ENCODE peak calls at places on chromosomes 16 and 17, in five cellular contexts. K is testis, I is stomach, H is Peyer's patch, D is brain microvascular endothelial cell. Z is an unnamed sample.

GRCh38 chr17:35432176-35433074 is at the start of gene SLFN12:
- DNase-seq in K (peak; percentile 87), I (peak; percentile 53), H (peak; percentile 72), D (peak; percentile 95), Z (peak; percentile 96)

GRCh38 chr16:69833357-69833781 is 71.2 kb downstream of the WWP2 start:
- DNase-seq in K (no peak), I (no peak), H (no peak), D (peak; percentile 28), Z (peak; percentile 38)

GRCh38 chr16:30951785-30952184 is 2.9 kb downstream of the ORAI3 start:
- DNase-seq in K (peak; percentile 84), I (peak; percentile 81), H (no peak), D (no peak), Z (peak; percentile 55)

GRCh38 chr16:57769541-57770145 is 32.6 kb downstream of the KIFC3 start:
- DNase-seq in K (no peak), I (no peak), H (no peak), D (no peak), Z (no peak)

GRCh38 chr17:35748323-35748960 is 4.6 kb downstream of the GAS2L2 start:
- DNase-seq in K (peak; percentile 66), I (peak; percentile 88), H (no peak), D (no peak), Z (no peak)

GRCh38 chr17:31621566-31621965 is 230.1 kb downstream of the RAB11FIP4 start:
- DNase-seq in K (no peak), I (peak; percentile 32), H (no peak), D (no peak), Z (no peak)

GRCh38 chr17:81192386-81193050 is 26.5 kb upstream of the AATK start:
- DNase-seq in K (no peak), I (no peak), H (no peak), D (no peak), Z (no peak)

GRCh38 chr17:65104973-65105372 is 32.2 kb upstream of the RGS9 start:
- DNase-seq in K (no peak), I (no peak), H (no peak), D (no peak), Z (no peak)

GRCh38 chr17:246851-247421 is 65.5 kb upstream of the DOC2B start:
- DNase-seq in K (no peak), I (no peak), H (no peak), D (no peak), Z (no peak)

GRCh38 chr16:87305505-87306391 is 11.4 kb downstream of the C16orf95 start:
- DNase-seq in K (no peak), I (no peak), H (no peak), D (no peak), Z (no peak)

GRCh38 chr17:17690156-17690737 is 9.0 kb downstream of the RAI1 start:
- DNase-seq in K (no peak), I (peak; percentile 58), H (no peak), D (no peak), Z (no peak)

GRCh38 chr16:83581082-83581481 is 226.7 kb upstream of the HSBP1 start:
- DNase-seq in K (no peak), I (no peak), H (no peak), D (no peak), Z (no peak)

GRCh38 chr17:67258836-67259468 is 14.0 kb upstream of the HELZ start:
- DNase-seq in K (no peak), I (no peak), H (peak; percentile 29), D (no peak), Z (no peak)

GRCh38 chr17:79619636-79620206 is 8.9 kb upstream of the RBFOX3 start:
- DNase-seq in K (peak; percentile 12), I (no peak), H (no peak), D (no peak), Z (no peak)

GRCh38 chr17:8209909-8210760 is at the start of gene AURKB:
- DNase-seq in K (peak; percentile 99), I (peak; percentile 95), H (peak; percentile 95), D (peak; percentile 97), Z (peak; percentile 96)

GRCh38 chr16:83269541-83269940 is 538.2 kb upstream of the HSBP1 start:
- DNase-seq in K (no peak), I (no peak), H (no peak), D (no peak), Z (no peak)

GRCh38 chr16:88084881-88085280 is 133.6 kb downstream of the BANP start:
- DNase-seq in K (no peak), I (no peak), H (no peak), D (no peak), Z (no peak)

GRCh38 chr17:77019955-77020379 is 120.8 kb upstream of the SEC14L1 start:
- DNase-seq in K (no peak), I (no peak), H (no peak), D (no peak), Z (peak; percentile 18)

GRCh38 chr16:29663020-29663828 is at the start of gene SPN:
- DNase-seq in K (no peak), I (no peak), H (peak; percentile 56), D (no peak), Z (no peak)

GRCh38 chr17:68101992-68102758 is 66.6 kb downstream of the KPNA2 start:
- DNase-seq in K (peak; percentile 56), I (peak; percentile 34), H (peak; percentile 36), D (peak; percentile 6), Z (peak; percentile 13)

GRCh38 chr16:78196527-78196926 is 97.1 kb downstream of the WWOX start:
- DNase-seq in K (no peak), I (no peak), H (no peak), D (no peak), Z (no peak)

GRCh38 chr17:49739662-49740271 is 24.2 kb downstream of the FAM117A start:
- DNase-seq in K (peak; percentile 52), I (peak; percentile 84), H (peak; percentile 98), D (no peak), Z (no peak)

GRCh38 chr16:80591071-80591935 is 50.5 kb downstream of the DYNLRB2 start:
- DNase-seq in K (no peak), I (no peak), H (no peak), D (no peak), Z (no peak)

GRCh38 chr17:17931159-17931558 is 41.0 kb downstream of the TOM1L2 start:
- DNase-seq in K (no peak), I (no peak), H (no peak), D (no peak), Z (no peak)

GRCh38 chr17:47239663-47240374 is 13.8 kb upstream of the ITGB3 start:
- DNase-seq in K (peak; percentile 86), I (peak; percentile 50), H (peak; percentile 42), D (peak; percentile 99), Z (peak; percentile 95)

GRCh38 chr16:85757341-85757822 is 6.5 kb upstream of the C16orf74 start:
- DNase-seq in K (no peak), I (no peak), H (peak; percentile 65), D (peak; percentile 51), Z (peak; percentile 89)

GRCh38 chr16:73092236-73092781 is 44.4 kb upstream of the ZFHX3 start:
- DNase-seq in K (no peak), I (no peak), H (no peak), D (no peak), Z (no peak)

GRCh38 chr16:3729161-3730112 is 12.1 kb upstream of the TRAP1 start:
- DNase-seq in K (no peak), I (no peak), H (no peak), D (no peak), Z (no peak)

GRCh38 chr17:72126575-72127486 is 6.0 kb downstream of the SOX9 start:
- DNase-seq in K (no peak), I (peak; percentile 61), H (no peak), D (peak; percentile 79), Z (peak; percentile 71)
- TF ChIP-seq CTCF in K (no peak), I (no peak), H (no peak), D (peak; percentile 5), Z (no peak)

GRCh38 chr17:1718362-1719165 is 5.9 kb upstream of the WDR81 start:
- DNase-seq in K (no peak), I (no peak), H (no peak), D (no peak), Z (no peak)
- H3K4me3 ChIP-seq in K (no peak overlapping the region), I (no peak overlapping the region), H (no peak overlapping the region), D (no peak overlapping the region), Z (no peak overlapping the region)

DNA sequence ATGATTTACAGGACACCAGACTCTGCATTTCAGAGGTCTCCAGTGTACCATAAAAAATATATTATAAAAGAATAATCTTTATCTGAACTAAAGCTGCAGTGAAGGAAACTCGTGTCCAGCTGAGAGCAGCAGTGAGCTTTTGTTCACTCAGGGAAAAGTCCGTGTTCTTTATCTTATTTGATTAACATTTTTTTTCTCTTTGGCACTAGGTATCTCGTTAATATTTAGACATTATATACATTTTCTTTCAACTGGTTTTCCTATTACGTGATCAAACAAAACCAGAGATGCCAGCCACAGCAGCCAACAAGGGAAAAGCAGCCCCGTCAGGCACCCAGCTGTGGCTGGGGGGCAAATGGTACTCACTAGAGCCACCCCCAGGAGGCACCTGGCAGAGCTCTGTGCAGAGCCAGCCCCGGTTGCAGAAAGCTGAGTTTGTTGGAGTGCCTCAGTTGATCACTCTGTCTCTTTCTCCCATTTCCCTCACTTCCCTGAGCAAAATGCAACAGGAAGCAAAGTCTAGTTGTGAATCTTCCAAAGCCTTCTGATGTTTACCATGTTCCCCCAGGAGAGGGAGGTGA is 1.1 kb upstream of the HS3ST4 start:
- DNase-seq in K (no peak), I (peak; percentile 41), H (no peak), D (no peak), Z (no peak)
- TF ChIP-seq CTCF in K (no peak), I (no peak), H (no peak), D (no peak), Z (no peak)

GRCh38 chr16:52547834-52548215 is 882 bp upstream of the TOX3 start:
- DNase-seq in K (no peak), I (no peak), H (no peak), D (no peak), Z (no peak)

GRCh38 chr16:52547001-52547833 is at the start of gene TOX3:
- DNase-seq in K (no peak), I (peak; percentile 78), H (no peak), D (no peak), Z (no peak)

GRCh38 chr16:52545544-52546262 is 1.2 kb downstream of the TOX3 start:
- DNase-seq in K (no peak), I (no peak), H (no peak), D (no peak), Z (no peak)

GRCh38 chr16:52545157-52545543 is 1.8 kb downstream of the TOX3 start:
- DNase-seq in K (no peak), I (no peak), H (no peak), D (no peak), Z (peak; percentile 2)

DNA sequence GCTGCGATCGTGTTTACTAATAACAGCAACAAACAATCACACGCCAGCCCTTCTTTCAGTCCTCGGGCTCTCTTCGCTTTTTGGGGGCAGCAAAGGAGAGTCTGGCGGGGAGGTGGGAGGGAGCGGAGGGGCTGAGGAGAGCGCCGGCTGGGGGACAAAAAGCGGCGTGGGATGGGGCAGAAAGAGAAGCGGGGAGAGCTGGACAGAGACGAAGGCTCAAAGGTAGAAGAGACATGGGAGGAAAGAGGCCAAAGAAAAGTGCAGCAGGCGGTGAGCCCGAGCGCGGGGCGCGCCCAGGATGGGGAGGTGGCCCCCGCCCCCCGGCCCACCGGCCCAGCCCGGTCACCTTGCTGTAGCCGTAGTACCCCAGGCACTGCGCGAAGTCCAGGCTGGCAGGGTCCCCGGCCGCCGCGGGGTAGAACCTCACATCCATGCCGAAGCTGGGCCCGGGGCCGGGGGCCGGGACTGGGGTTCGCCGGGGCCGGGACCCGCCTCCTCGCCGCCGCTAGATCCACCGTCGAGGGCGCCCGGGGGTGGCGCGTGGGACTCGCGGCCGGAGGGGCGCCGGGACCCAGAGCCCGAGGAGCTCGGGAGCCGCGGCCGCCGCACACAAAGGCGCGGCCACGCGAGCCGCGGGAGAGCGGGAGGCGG is 527 bp downstream of the TOX3 start:
- DNase-seq in K (no peak), I (no peak), H (no peak), D (no peak), Z (no peak)
- H3K4me3 ChIP-seq in K (no peak overlapping the region), I (peak overlapping the region; percentile 76), H (peak overlapping the region; percentile 51), D (no peak overlapping the region), Z (no peak overlapping the region)

GRCh38 chr17:57735707-57736106 is 9.4 kb downstream of the CCDC182 start:
- DNase-seq in K (peak; percentile 34), I (no peak), H (no peak), D (no peak), Z (no peak)
- TF ChIP-seq CTCF in K (no peak), I (no peak), H (peak; percentile 6), D (peak; percentile 40), Z (peak; percentile 34)

Z was measured in astrocyte of the spinal cord.